ENCODE peak calls at places on chromosome 4, in ten cellular contexts. F is iris pigment epithelial cell; H is hepatocyte; P is SK-MEL-5; U is NCI-H1092; G is NCI-H187 treated with DMSO at 0.1 percent for 48 hours; Z is ELF-1; B is activated T-cell treated with anti-CD3 and anti-CD28 coated beads, Interleukin-2, amount 50 U/mL, for 24 hours; J is activated T-helper 9 cell treated with anti-CD3 and anti-CD28 coated beads, Interleukin-2, amount 50 U/mL, for 16 hours; C is bronchial epithelial cell. T is an unnamed sample.
A peak's percentile ranks its signal among the peaks of the same experiment; 100 is the strongest.

GRCh38 chr4:7646384-7647061 is 211.8 kb upstream of the PSAPL1 start:
- DNase-seq in F (peak; percentile 65), H (no peak), P (no peak), U (no peak), G (no peak), Z (no peak), B (no peak), J (no peak), C (no peak), T (no peak)

GRCh38 chr4:145186719-145187118 is 6.3 kb upstream of the OTUD4 start:
- DNase-seq in F (no peak), H (no peak), P (no peak), U (no peak), G (no peak), Z (no peak), B (no peak), J (no peak), C (no peak), T (no peak)

GRCh38 chr4:25860586-25861421 is 2.0 kb downstream of the SEL1L3 start:
- DNase-seq in F (peak; percentile 65), H (peak; percentile 26), P (peak; percentile 57), U (no peak), G (no peak), Z (no peak), B (no peak), J (no peak), C (peak; percentile 82), T (no peak)

GRCh38 chr4:761086-761485 is 55.5 kb downstream of the PCGF3 start:
- DNase-seq in F (no peak), H (no peak), P (no peak), U (no peak), G (no peak), Z (no peak), B (no peak), J (no peak), C (no peak), T (no peak)

GRCh38 chr4:10102981-10103330 is 13.6 kb downstream of the WDR1 start:
- DNase-seq in F (no peak), H (no peak), P (no peak), U (no peak), G (no peak), Z (no peak), B (no peak), J (no peak), C (no peak), T (no peak)

GRCh38 chr4:95545526-95545925 is 3.2 kb downstream of the UNC5C start:
- DNase-seq in F (no peak), H (no peak), P (peak; percentile 31), U (no peak), G (no peak), Z (no peak), B (no peak), J (no peak), C (no peak), T (no peak)

GRCh38 chr4:99816611-99817309 is at the start of gene DAPP1:
- DNase-seq in F (no peak), H (peak; percentile 19), P (no peak), U (no peak), G (no peak), Z (peak; percentile 42), B (peak; percentile 77), J (peak; percentile 59), C (peak; percentile 99), T (peak; percentile 12)

GRCh38 chr4:6937748-6938147 is 28.1 kb downstream of the TBC1D14 start:
- DNase-seq in F (no peak), H (no peak), P (no peak), U (no peak), G (no peak), Z (peak; percentile 76), B (no peak), J (no peak), C (no peak), T (no peak)

GRCh38 chr4:168150651-168151050 is 58.3 kb downstream of the ANXA10 start:
- DNase-seq in F (peak; percentile 56), H (no peak), P (no peak), U (no peak), G (no peak), Z (peak; percentile 14), B (no peak), J (no peak), C (no peak), T (no peak)

GRCh38 chr4:18319456-18319855 is 297.9 kb upstream of the LCORL start:
- DNase-seq in F (no peak), H (no peak), P (no peak), U (no peak), G (no peak), Z (no peak), B (no peak), J (no peak), C (no peak), T (no peak)

GRCh38 chr4:84966382-84967291 is at the start of gene WDFY3:
- DNase-seq in F (peak; percentile 92), H (peak; percentile 92), P (peak; percentile 89), U (peak; percentile 80), G (peak; percentile 92), Z (peak; percentile 92), B (peak; percentile 29), J (no peak), C (peak; percentile 79), T (no peak)

GRCh38 chr4:1194028-1194900 is 21.9 kb upstream of the SPON2 start:
- DNase-seq in F (peak; percentile 59), H (peak; percentile 36), P (no peak), U (peak; percentile 34), G (no peak), Z (no peak), B (no peak), J (no peak), C (no peak), T (peak; percentile 5)

GRCh38 chr4:174217273-174218126 is 66.0 kb downstream of the FBXO8 start:
- DNase-seq in F (peak; percentile 61), H (peak; percentile 19), P (no peak), U (no peak), G (no peak), Z (peak; percentile 57), B (peak; percentile 39), J (no peak), C (no peak), T (no peak)

GRCh38 chr4:177356191-177356590 is 46.5 kb downstream of the NEIL3 start:
- DNase-seq in F (no peak), H (no peak), P (no peak), U (no peak), G (no peak), Z (no peak), B (no peak), J (no peak), C (peak; percentile 56), T (no peak)

GRCh38 chr4:37749398-37749988 is 63.3 kb upstream of the RELL1 start:
- DNase-seq in F (no peak), H (no peak), P (no peak), U (no peak), G (no peak), Z (no peak), B (no peak), J (no peak), C (no peak), T (no peak)

GRCh38 chr4:46250997-46251396 is 127.1 kb upstream of the GABRG1 start:
- DNase-seq in F (no peak), H (peak; percentile 4), P (no peak), U (no peak), G (no peak), Z (no peak), B (no peak), J (no peak), C (no peak), T (no peak)

GRCh38 chr4:184322328-184323025 is 104.8 kb upstream of the ENPP6 start:
- DNase-seq in F (no peak), H (no peak), P (no peak), U (no peak), G (no peak), Z (no peak), B (no peak), J (no peak), C (peak; percentile 73), T (no peak)

GRCh38 chr4:19438228-19438627 is 813.5 kb upstream of the SLIT2 start:
- DNase-seq in F (peak; percentile 78), H (no peak), P (no peak), U (no peak), G (no peak), Z (no peak), B (no peak), J (no peak), C (peak; percentile 65), T (no peak)

GRCh38 chr4:145580906-145581305 is 38.3 kb upstream of the MMAA start:
- DNase-seq in F (no peak), H (no peak), P (no peak), U (no peak), G (no peak), Z (no peak), B (no peak), J (no peak), C (peak; percentile 35), T (no peak)

GRCh38 chr4:2830632-2831610 is 12.7 kb upstream of the ADD1 start:
- DNase-seq in F (no peak), H (no peak), P (no peak), U (no peak), G (no peak), Z (no peak), B (no peak), J (no peak), C (no peak), T (no peak)

GRCh38 chr4:174437324-174437723 is 85.0 kb downstream of the HPGD start:
- DNase-seq in F (peak; percentile 92), H (no peak), P (no peak), U (no peak), G (no peak), Z (no peak), B (no peak), J (no peak), C (peak; percentile 87), T (no peak)

GRCh38 chr4:79864470-79865190 is 208.4 kb downstream of the ANTXR2 start:
- DNase-seq in F (no peak), H (no peak), P (no peak), U (peak; percentile 43), G (peak; percentile 16), Z (no peak), B (no peak), J (no peak), C (peak; percentile 59), T (no peak)

GRCh38 chr4:1767770-1768366 is 25.2 kb upstream of the FGFR3 start:
- DNase-seq in F (peak; percentile 36), H (peak; percentile 87), P (peak; percentile 44), U (no peak), G (no peak), Z (peak; percentile 78), B (peak; percentile 62), J (no peak), C (peak; percentile 41), T (no peak)

GRCh38 chr4:130608121-130608520 is 1512.2 kb downstream of the C4orf33 start:
- DNase-seq in F (no peak), H (no peak), P (no peak), U (no peak), G (no peak), Z (no peak), B (no peak), J (no peak), C (no peak), T (no peak)

GRCh38 chr4:118206627-118207026 is 146.2 kb downstream of the PRSS12 start:
- DNase-seq in F (peak; percentile 38), H (no peak), P (no peak), U (no peak), G (no peak), Z (no peak), B (no peak), J (no peak), C (no peak), T (no peak)

T was measured in DND-41.